ENCODE peak calls at places on chromosome 3, in five cellular contexts. I is CD8-positive, alpha-beta T cell; B is upper lobe of right lung; X is RWPE2; O is tibial artery. M is an unnamed sample.

GRCh38 chr3:102181202-102181920 is 253.5 kb upstream of the ZPLD1 start:
- DNase-seq in I (no peak), B (no peak), X (no peak), O (no peak), M (no peak)

GRCh38 chr3:138451595-138452162 is 17.3 kb downstream of the ESYT3 start:
- DNase-seq in I (no peak), B (peak), X (no peak), O (no peak), M (no peak)

GRCh38 chr3:120449701-120450216 is 1.0 kb downstream of the FSTL1 start:
- DNase-seq in I (no peak), B (no peak), X (no peak), O (no peak), M (no peak)

GRCh38 chr3:135081451-135082434 is 286.7 kb downstream of the EPHB1 start:
- DNase-seq in I (no peak), B (no peak), X (no peak), O (no peak), M (peak)

GRCh38 chr3:175260145-175260794 is 401.1 kb downstream of the NAALADL2 start:
- DNase-seq in I (no peak), B (no peak), X (no peak), O (no peak), M (no peak)

GRCh38 chr3:188900421-188900941 is 271.3 kb upstream of the TPRG1 start:
- DNase-seq in I (no peak), B (no peak), X (no peak), O (no peak), M (no peak)

GRCh38 chr3:73508330-73508954 is 116.3 kb downstream of the PDZRN3 start:
- DNase-seq in I (no peak), B (no peak), X (no peak), O (peak), M (no peak)

GRCh38 chr3:95407709-95408463 is 1345.0 kb downstream of the NSUN3 start:
- DNase-seq in I (no peak), B (no peak), X (no peak), O (no peak), M (no peak)

DNA sequence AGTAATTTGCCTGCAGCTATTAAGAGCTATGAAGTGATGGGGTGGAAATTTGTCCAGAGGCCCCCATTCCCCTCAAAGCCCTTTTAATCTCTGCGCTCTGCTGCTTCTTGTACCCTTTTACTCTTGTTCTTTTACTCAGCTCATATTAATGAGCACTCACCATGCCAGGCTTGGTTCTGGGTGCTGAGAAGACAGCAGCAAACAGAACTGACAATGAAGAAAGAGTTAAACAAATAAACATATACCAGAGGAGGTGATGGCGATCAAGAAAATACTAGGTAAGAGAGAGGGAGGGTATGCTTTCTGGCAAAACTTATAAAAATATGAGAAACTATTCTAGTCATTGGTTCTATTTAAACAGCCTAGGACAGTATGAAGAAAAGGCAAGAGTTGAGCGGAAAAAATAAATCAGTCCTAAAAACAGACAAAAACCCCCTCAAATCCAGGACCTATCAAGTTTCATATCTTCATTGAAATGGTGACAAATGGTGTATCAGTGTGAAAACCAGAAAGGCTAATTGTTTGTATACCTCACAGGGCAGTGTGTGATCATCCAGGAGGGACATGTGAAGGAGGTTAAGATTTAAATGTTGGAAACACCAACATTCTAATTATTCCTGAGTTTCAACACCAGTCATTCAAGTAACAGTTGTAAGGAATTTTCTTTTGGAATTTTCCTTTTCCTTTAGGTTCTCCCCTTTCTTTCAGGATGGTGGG is 144.9 kb downstream of the FNDC3B start:
- DNase-seq in I (no peak), B (no peak), X (no peak), O (no peak), M (no peak)
- H3K27ac ChIP-seq in I (no peak), B (no peak), X (peak), O (no peak), M (no peak)

DNA sequence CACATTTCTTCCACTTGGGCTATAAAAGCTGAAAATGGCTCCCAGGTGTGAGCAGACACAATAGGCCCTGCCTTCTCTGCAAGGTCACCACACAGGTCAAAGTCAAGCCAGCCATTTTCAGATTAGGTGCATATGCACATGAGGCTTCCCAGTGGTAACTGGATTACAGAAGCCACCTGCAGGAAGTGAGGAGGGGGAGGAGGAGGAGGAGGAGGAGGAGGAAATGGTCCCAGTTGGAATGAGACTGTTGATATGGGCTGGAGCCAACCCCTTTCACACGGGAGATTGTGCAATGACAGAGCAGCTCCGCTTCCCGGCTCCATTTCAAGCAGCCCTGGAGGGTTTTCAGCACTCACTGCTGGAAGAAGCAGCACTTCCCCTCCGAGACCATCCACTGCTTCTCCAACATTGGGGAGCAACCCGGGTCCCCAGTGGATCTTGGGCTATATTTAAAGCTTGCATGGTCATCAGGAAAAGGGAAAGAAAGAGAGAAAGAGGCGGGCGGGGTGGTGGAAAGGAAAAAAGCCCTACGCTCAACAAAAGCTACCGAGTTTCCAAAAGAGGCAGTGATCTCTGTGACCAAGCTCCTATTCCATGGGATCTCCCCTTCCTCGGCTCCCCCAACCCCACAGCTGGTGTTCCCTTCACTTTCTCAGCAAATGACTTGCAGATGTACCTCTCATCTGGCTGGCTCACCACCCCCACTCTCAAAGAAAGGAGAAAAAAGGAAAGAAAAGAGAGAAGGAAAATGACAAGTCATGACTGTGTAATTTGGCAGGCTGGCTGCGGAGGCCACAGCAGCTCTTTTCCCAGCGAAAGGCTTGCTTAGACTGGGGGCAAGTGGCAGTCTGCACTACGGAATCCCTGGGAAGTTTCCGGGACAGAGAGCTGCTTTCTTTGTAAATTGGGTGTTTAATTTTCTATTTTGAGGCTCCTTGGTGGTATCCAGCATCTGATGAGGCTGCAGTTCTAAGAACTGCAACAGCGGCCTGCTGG is 58.3 kb downstream of the LRIG1 start:
- DNase-seq in I (no peak), B (peak), X (no peak), O (peak), M (no peak)
- H3K4me3 ChIP-seq in I (no peak), B (no peak), X (no peak), O (peak), M (no peak)

GRCh38 chr3:8737823-8738222 is 4.2 kb downstream of the CAV3 start:
- DNase-seq in I (no peak), B (no peak), X (no peak), O (no peak), M (no peak)
- H3K27ac ChIP-seq in I (no peak), B (no peak), X (no peak), O (no peak), M (no peak)

GRCh38 chr3:66508461-66508860 is 7.6 kb upstream of the LRIG1 start:
- DNase-seq in I (no peak), B (no peak), X (no peak), O (no peak), M (no peak)
- H3K4me3 ChIP-seq in I (no peak), B (no peak), X (no peak), O (no peak), M (no peak)

GRCh38 chr3:113216393-113216792 is 5.0 kb downstream of the BOC start:
- DNase-seq in I (no peak), B (no peak), X (no peak), O (no peak), M (no peak)

GRCh38 chr3:113212155-113212844 is 943 bp downstream of the BOC start:
- DNase-seq in I (no peak), B (no peak), X (no peak), O (peak), M (no peak)

GRCh38 chr3:113212845-113213375 is 1.6 kb downstream of the BOC start:
- DNase-seq in I (no peak), B (no peak), X (no peak), O (no peak), M (no peak)

GRCh38 chr3:113214227-113214626 is 2.9 kb downstream of the BOC start:
- DNase-seq in I (no peak), B (no peak), X (no peak), O (no peak), M (no peak)

DNA sequence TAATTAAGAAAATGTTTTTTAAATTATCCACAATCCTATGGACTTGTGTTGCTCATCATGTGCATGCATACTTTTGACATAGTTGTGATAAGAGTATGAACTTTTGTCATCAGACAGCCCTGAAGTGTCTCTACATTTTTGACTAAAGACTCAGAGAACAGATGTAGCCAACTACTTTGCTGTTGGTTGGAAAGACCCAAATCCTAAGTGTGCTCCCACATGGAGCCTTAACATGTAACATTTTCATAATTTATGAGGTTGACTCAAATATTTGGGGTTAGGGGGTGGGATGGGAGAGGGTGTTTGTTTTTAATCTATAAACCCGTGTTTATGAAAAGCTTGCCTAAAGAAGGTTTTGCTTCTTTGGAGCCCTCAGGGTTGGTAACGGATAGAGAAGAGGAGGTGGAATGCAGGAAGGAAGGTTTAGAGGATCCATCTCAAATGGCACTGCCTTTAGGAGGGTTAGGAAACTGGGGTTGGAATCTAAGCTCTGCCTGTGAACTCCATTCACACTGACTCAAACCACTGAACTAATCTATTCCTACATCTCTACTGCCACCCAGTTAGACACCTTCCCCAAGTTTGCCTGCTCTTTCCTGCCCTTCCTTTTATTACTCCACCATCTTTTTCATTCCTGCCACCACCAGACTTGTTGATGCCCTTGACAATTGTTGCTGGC is 3.7 kb downstream of the BOC start:
- DNase-seq in I (no peak), B (no peak), X (no peak), O (no peak), M (no peak)
- H3K27ac ChIP-seq in I (no peak), B (no peak), X (no peak), O (no peak), M (no peak)

GRCh38 chr3:142987707-142988106 is 13.7 kb upstream of the U2SURP start:
- DNase-seq in I (no peak), B (no peak), X (no peak), O (no peak), M (no peak)
- H3K4me3 ChIP-seq in I (no peak), B (no peak), X (no peak), O (no peak), M (no peak)